ENCODE peak calls at places on chromosomes 2 and 18, in eight cellular contexts. C is stimulated activated CD8-positive, alpha-beta memory T cell treated with anti-CD3 and anti-CD28 coated beads, Interleukin-2, amount 100 ng/mL, for 1 hour; M is Right ventricle myocardium inferior; P is DMS53; I is left cardiac atrium; F is substantia nigra; R is Right ventricle myocardium superior; J is NCI-H1092 treated with DMSO at 0.1 percent for 48 hours. N is an unnamed sample.

GRCh38 chr2:237577956-237578870 is 11.8 kb downstream of the PRLH start:
- DNase-seq in J (no peak), F (no peak), M (no peak), I (no peak), R (no peak), C (no peak), P (no peak), N (no peak)

GRCh38 chr2:236164201-236164982 is 3.8 kb downstream of the GBX2 start:
- DNase-seq in F (no peak), M (no peak), C (no peak), J (no peak), P (peak), R (no peak), I (no peak), N (peak)

GRCh38 chr18:79738041-79738461 is 58.4 kb downstream of the CTDP1 start:
- DNase-seq in M (peak), R (peak), F (no peak), I (no peak), C (no peak), J (no peak), P (no peak), N (no peak)

GRCh38 chr2:181991171-181991885 is 5.7 kb downstream of the PPP1R1C start:
- DNase-seq in J (no peak), R (no peak), I (no peak), F (no peak), M (no peak), P (no peak), C (no peak), N (no peak)

GRCh38 chr18:77063256-77063655 is 69.3 kb downstream of the MBP start:
- DNase-seq in M (no peak), F (no peak), R (no peak), C (peak), I (no peak), J (no peak), P (no peak), N (peak)

GRCh38 chr2:151071382-151071781 is 190.3 kb downstream of the RBM43 start:
- DNase-seq in I (no peak), C (no peak), J (no peak), F (no peak), M (no peak), R (no peak), P (peak), N (peak)

GRCh38 chr2:24265212-24265611 is 90.4 kb downstream of the FAM228A start:
- DNase-seq in M (no peak), J (no peak), R (no peak), F (no peak), P (no peak), C (no peak), I (no peak), N (no peak)

GRCh38 chr2:96923810-96924774 is 54.2 kb upstream of the SEMA4C start:
- DNase-seq in I (no peak), P (no peak), M (peak), C (peak), J (no peak), F (peak), R (no peak), N (no peak)

GRCh38 chr2:106990307-106990706 is 104.3 kb upstream of the ST6GAL2 start:
- DNase-seq in P (no peak), C (no peak), I (no peak), F (no peak), J (no peak), R (no peak), M (no peak), N (peak)

GRCh38 chr2:5021148-5021547 is 671.0 kb upstream of the SOX11 start:
- DNase-seq in C (no peak), M (no peak), F (no peak), R (no peak), J (no peak), I (no peak), P (peak), N (no peak)

N was measured in fibroblast of pulmonary artery.